ENCODE peak calls at places on chromosomes 1 and 21, in ten cellular contexts. Z is PC-3, R is tibial artery, X is heart right ventricle, L is transverse colon, W is GM23338, T is uterus, S is endodermal cell, J is cardiac muscle cell, O is tibial nerve. F is an unnamed sample.

GRCh38 chr1:150162862-150163706 is 13.4 kb downstream of the PLEKHO1 start:
- DNase-seq in J (peak; percentile 99), L (peak; percentile 81), O (peak; percentile 80), R (peak; percentile 98), X (peak; percentile 90), T (peak; percentile 97), S (peak; percentile 95), W (peak; percentile 97), Z (peak; percentile 50), F (peak; percentile 99)

GRCh38 chr1:108541856-108542255 is 18.0 kb upstream of the EEIG2 start:
- DNase-seq in T (no peak), W (no peak), S (no peak), R (no peak), O (no peak), Z (no peak), X (no peak), J (peak; percentile 73), L (no peak), F (no peak)

GRCh38 chr1:24805534-24806301 is 60.5 kb downstream of the CLIC4 start:
- DNase-seq in T (peak; percentile 44), Z (peak; percentile 58), L (no peak), S (no peak), J (peak; percentile 71), W (no peak), R (no peak), X (peak; percentile 40), O (no peak), F (peak; percentile 73)

GRCh38 chr1:54965624-54966340 is 14.6 kb upstream of the TMEM61 start:
- DNase-seq in W (no peak), R (peak; percentile 80), O (peak; percentile 74), X (peak; percentile 32), L (peak; percentile 45), T (peak; percentile 26), S (peak; percentile 31), Z (peak; percentile 51), J (peak; percentile 90), F (peak; percentile 45)

GRCh38 chr1:214332950-214333798 is 52.2 kb downstream of the SMYD2 start:
- DNase-seq in Z (peak; percentile 68), L (peak; percentile 57), S (peak; percentile 87), X (peak; percentile 55), T (peak; percentile 58), O (peak; percentile 66), W (peak; percentile 76), R (no peak), J (peak; percentile 73), F (peak; percentile 49)

GRCh38 chr1:239387304-239388231 is 1.2 kb downstream of the CHRM3 start:
- DNase-seq in L (peak; percentile 18), O (no peak), R (no peak), J (no peak), X (no peak), Z (peak; percentile 33), S (peak; percentile 78), T (no peak), W (peak; percentile 70), F (no peak)

GRCh38 chr21:41686664-41687063 is 80.2 kb downstream of the RIPK4 start:
- DNase-seq in L (no peak), S (no peak), R (no peak), Z (no peak), T (no peak), X (no peak), O (no peak), J (no peak), W (no peak), F (no peak)

GRCh38 chr21:41366522-41367151 is 4.8 kb downstream of the MX2 start:
- DNase-seq in L (peak; percentile 74), R (peak; percentile 57), Z (peak; percentile 89), O (no peak), T (no peak), W (no peak), J (peak; percentile 94), X (no peak), S (peak; percentile 42), F (peak; percentile 75)

GRCh38 chr1:23593042-23593521 is 33.8 kb upstream of the ID3 start:
- DNase-seq in S (no peak), T (no peak), L (no peak), W (no peak), R (no peak), Z (peak; percentile 36), J (no peak), X (no peak), O (no peak), F (no peak)

GRCh38 chr1:119071321-119071720 is 69.1 kb downstream of the WARS2 start:
- DNase-seq in W (no peak), T (no peak), L (no peak), R (no peak), O (no peak), Z (no peak), S (no peak), J (no peak), X (no peak), F (no peak)

GRCh38 chr1:220511183-220511582 is 16.8 kb upstream of the MARK1 start:
- DNase-seq in R (no peak), T (no peak), X (no peak), Z (peak; percentile 87), J (no peak), S (no peak), O (no peak), W (no peak), L (no peak), F (no peak)

GRCh38 chr1:201704439-201704792 is 124.5 kb upstream of the IPO9 start:
- DNase-seq in J (no peak), O (no peak), L (no peak), W (no peak), R (no peak), T (no peak), X (no peak), Z (no peak), S (no peak), F (no peak)

GRCh38 chr1:227886503-227886961 is 61.2 kb downstream of the WNT9A start:
- DNase-seq in O (no peak), Z (no peak), L (no peak), X (peak; percentile 6), S (peak; percentile 68), J (no peak), T (no peak), R (peak; percentile 54), W (peak; percentile 32), F (no peak)

GRCh38 chr1:239308701-239309333 is 77.6 kb upstream of the CHRM3 start:
- DNase-seq in X (peak; percentile 5), J (peak; percentile 3), W (peak; percentile 84), T (no peak), Z (peak; percentile 66), O (no peak), L (peak; percentile 56), S (peak; percentile 89), R (no peak), F (peak; percentile 3)

GRCh38 chr1:114224196-114224907 is 70.7 kb upstream of the SYT6 start:
- DNase-seq in S (no peak), X (no peak), R (no peak), T (no peak), L (no peak), J (peak; percentile 62), O (no peak), Z (no peak), W (no peak), F (no peak)

GRCh38 chr1:229410692-229411433 is 23.0 kb downstream of the ACTA1 start:
- DNase-seq in L (peak; percentile 46), S (peak; percentile 82), O (no peak), R (peak; percentile 89), J (peak; percentile 62), T (peak; percentile 80), Z (peak; percentile 72), X (peak; percentile 82), W (peak; percentile 61), F (peak; percentile 16)

GRCh38 chr1:222777977-222778376 is 36.9 kb upstream of the DISP1 start:
- DNase-seq in S (no peak), Z (peak; percentile 94), O (peak; percentile 49), L (no peak), J (peak; percentile 84), R (no peak), T (no peak), X (no peak), W (no peak), F (no peak)

GRCh38 chr1:202733251-202733650 is 23.0 kb upstream of the SYT2 start:
- DNase-seq in S (no peak), R (no peak), X (no peak), O (no peak), L (no peak), J (no peak), W (no peak), Z (no peak), T (no peak), F (no peak)
- H3K36me3 ChIP-seq in S (peaks cover 100% of the 10 kb centered on the region), R (peaks cover 96% of the 10 kb centered on the region), X (peaks cover 99% of the 10 kb centered on the region), O (peaks cover 2% of the 10 kb centered on the region), L (no peaks in the 10 kb centered on the region), J (peaks cover 93% of the 10 kb centered on the region), W (peaks cover 86% of the 10 kb centered on the region), Z (peaks cover 3% of the 10 kb centered on the region), T (no peaks in the 10 kb centered on the region), F (peaks cover 92% of the 10 kb centered on the region)

GRCh38 chr1:156749429-156750118 is 1.9 kb downstream of the HDGF start:
- DNase-seq in S (peak; percentile 41), Z (peak; percentile 44), T (no peak), O (no peak), W (no peak), R (no peak), X (no peak), J (no peak), L (peak; percentile 79), F (no peak)
- TF ChIP-seq CTCF in S (no peak), Z (no peak), T (no peak), O (no peak), W (no peak), R (no peak), X (no peak), J (no peak), L (no peak), F (no peak)

GRCh38 chr1:64686828-64687724 is 57.8 kb upstream of the RAVER2 start:
- DNase-seq in R (no peak), L (peak; percentile 22), T (no peak), W (peak; percentile 71), S (no peak), J (peak; percentile 73), X (peak; percentile 19), Z (peak; percentile 76), O (no peak), F (peak; percentile 47)

GRCh38 chr1:64685247-64685646 is 59.6 kb upstream of the RAVER2 start:
- DNase-seq in W (no peak), J (no peak), T (no peak), O (no peak), X (no peak), S (no peak), R (no peak), Z (no peak), L (no peak), F (no peak)

GRCh38 chr1:64687725-64688285 is 57.1 kb upstream of the RAVER2 start:
- DNase-seq in R (no peak), T (peak; percentile 28), Z (peak; percentile 56), J (peak; percentile 48), X (no peak), L (peak; percentile 11), S (no peak), W (no peak), O (peak; percentile 41), F (peak; percentile 43)

GRCh38 chr1:64680601-64681000 is 64.3 kb upstream of the RAVER2 start:
- DNase-seq in W (no peak), Z (no peak), L (no peak), J (no peak), R (no peak), T (no peak), S (no peak), O (no peak), X (no peak), F (no peak)

GRCh38 chr1:64685942-64686341 is 58.9 kb upstream of the RAVER2 start:
- DNase-seq in L (no peak), J (no peak), X (no peak), S (no peak), T (no peak), Z (no peak), O (no peak), R (no peak), W (no peak), F (no peak)
- H3K27ac ChIP-seq in L (no peak overlapping the region), J (no peak overlapping the region), X (no peak overlapping the region), S (no peak overlapping the region), T (no peak overlapping the region), Z (no peak overlapping the region), O (no peak overlapping the region), R (no peak overlapping the region), W (no peak overlapping the region), F (no peak overlapping the region)

GRCh38 chr1:32172621-32173245 is 6.7 kb upstream of the TXLNA start:
- DNase-seq in R (no peak), W (no peak), T (no peak), O (no peak), S (no peak), X (no peak), L (no peak), Z (peak; percentile 31), J (peak; percentile 33), F (no peak)
- H3K36me3 ChIP-seq in R (peaks cover 65% of the 10 kb centered on the region), W (peaks cover 13% of the 10 kb centered on the region), T (no peaks in the 10 kb centered on the region), O (no peaks in the 10 kb centered on the region), S (peaks cover 80% of the 10 kb centered on the region), X (peaks cover 57% of the 10 kb centered on the region), L (no peaks in the 10 kb centered on the region), Z (peaks cover 38% of the 10 kb centered on the region), J (peaks cover 14% of the 10 kb centered on the region), F (peaks cover 47% of the 10 kb centered on the region)